ENCODE peak calls at places on chromosomes 5 and 9, in nine cellular contexts. I is sigmoid colon, Z is spleen, T is GM12891, L is K562, D is H1, G is transverse colon, A is stomach, P is HepG2. N is an unnamed sample.

GRCh38 chr9:32875242-32875641 is 91.9 kb downstream of the TMEM215 start:
- DNase-seq in P (no peak), D (no peak), Z (no peak), G (no peak), I (no peak), T (no peak), A (no peak), L (no peak), N (no peak)

GRCh38 chr5:93359296-93359957 is 221.6 kb downstream of the NR2F1-AS1 start:
- DNase-seq in G (no peak), T (no peak), A (no peak), I (no peak), D (no peak), Z (no peak), P (no peak), L (no peak), N (no peak)

GRCh38 chr5:18068851-18069250 is 434.6 kb downstream of the TAF11L14 start:
- DNase-seq in Z (no peak), L (no peak), G (no peak), I (no peak), P (no peak), A (no peak), T (no peak), D (no peak), N (no peak)

GRCh38 chr5:177300971-177301370 is 2.5 kb downstream of the RAB24 start:
- DNase-seq in A (no peak), L (no peak), I (no peak), Z (no peak), T (no peak), G (no peak), P (no peak), D (no peak), N (no peak)

GRCh38 chr5:33556330-33557328 is 115.9 kb downstream of the TARS1 start:
- DNase-seq in Z (no peak), I (no peak), G (no peak), A (no peak), P (peak; percentile 7), L (no peak), D (no peak), T (no peak), N (no peak)

GRCh38 chr5:10797246-10797645 is 36.2 kb upstream of the DAP start:
- DNase-seq in Z (no peak), G (no peak), A (no peak), D (no peak), T (no peak), P (no peak), I (no peak), L (no peak), N (no peak)

GRCh38 chr9:127993721-127994120 is 12.9 kb upstream of the EEIG1 start:
- DNase-seq in D (no peak), I (no peak), G (no peak), L (no peak), T (no peak), A (no peak), Z (no peak), P (no peak), N (no peak)

GRCh38 chr5:15785636-15786035 is 285.7 kb downstream of the FBXL7 start:
- DNase-seq in D (no peak), P (no peak), Z (no peak), T (no peak), I (no peak), A (no peak), L (no peak), G (no peak), N (no peak)

GRCh38 chr9:86304236-86304730 is 21.9 kb upstream of the ISCA1 start:
- DNase-seq in P (no peak), T (no peak), I (no peak), D (no peak), Z (no peak), L (no peak), A (peak; percentile 38), G (no peak), N (no peak)

GRCh38 chr5:4700886-4701285 is 439.2 kb upstream of the ADAMTS16 start:
- DNase-seq in T (no peak), G (no peak), I (no peak), L (no peak), P (no peak), D (no peak), Z (no peak), A (no peak), N (no peak)

GRCh38 chr9:87278971-87279731 is 218.5 kb upstream of the DAPK1 start:
- DNase-seq in T (no peak), I (no peak), Z (no peak), L (no peak), G (no peak), P (no peak), D (no peak), A (no peak), N (no peak)

GRCh38 chr5:151820903-151821302 is 49.1 kb downstream of the G3BP1 start:
- DNase-seq in Z (no peak), G (peak; percentile 15), D (no peak), L (no peak), P (peak; percentile 98), I (no peak), T (no peak), A (no peak), N (no peak)

GRCh38 chr5:169777112-169777511 is 140.0 kb downstream of the DOCK2 start:
- DNase-seq in L (no peak), D (no peak), G (no peak), T (no peak), Z (no peak), A (no peak), I (no peak), P (no peak), N (no peak)

GRCh38 chr9:109945571-109945970 is 165.6 kb downstream of the PALM2AKAP2 start:
- DNase-seq in P (no peak), G (no peak), A (no peak), L (no peak), D (no peak), Z (no peak), T (no peak), I (no peak), N (no peak)

GRCh38 chr9:120934271-120934670 is 7.7 kb upstream of the TRAF1 start:
- DNase-seq in I (no peak), A (peak; percentile 20), Z (no peak), G (no peak), T (no peak), P (no peak), D (no peak), L (no peak), N (no peak)

GRCh38 chr9:120929392-120929791 is 2.8 kb upstream of the TRAF1 start:
- DNase-seq in D (no peak), P (no peak), T (no peak), Z (no peak), A (no peak), I (no peak), G (no peak), L (no peak), N (no peak)

GRCh38 chr9:120933310-120934044 is 6.9 kb upstream of the TRAF1 start:
- DNase-seq in G (no peak), Z (no peak), D (no peak), P (no peak), A (no peak), L (no peak), I (no peak), T (no peak), N (no peak)

GRCh38 chr9:120931278-120932085 is 4.9 kb upstream of the TRAF1 start:
- DNase-seq in I (no peak), L (no peak), A (peak; percentile 22), D (no peak), P (no peak), T (no peak), G (no peak), Z (no peak), N (no peak)

GRCh38 chr9:120932086-120932818 is 5.7 kb upstream of the TRAF1 start:
- DNase-seq in G (no peak), Z (no peak), L (no peak), P (no peak), D (no peak), T (no peak), A (peak; percentile 5), I (no peak), N (no peak)
- TF ChIP-seq POLR2AphosphoS5 in G (no peak), Z (no peak), L (no peak), P (no peak), D (no peak), T (peak; percentile 47), A (no peak), I (no peak), N (no peak)

GRCh38 chr9:98182889-98183599 is 9.4 kb downstream of the CORO2A start:
- DNase-seq in D (no peak), I (no peak), Z (peak; percentile 38), T (no peak), A (no peak), P (peak; percentile 44), G (peak; percentile 26), L (no peak), N (no peak)
- TF ChIP-seq POLR2A in D (no peak), I (no peak), Z (no peak), T (no peak), A (no peak), P (no peak), G (no peak), L (no peak), N (no peak)

GRCh38 chr9:88388203-88388885 is at the start of gene SPIN1:
- DNase-seq in D (no peak), G (peak; percentile 87), L (peak; percentile 90), A (peak; percentile 84), Z (peak; percentile 96), T (peak; percentile 90), I (peak; percentile 88), P (peak; percentile 35), N (peak; percentile 73)
- TF ChIP-seq POLR2AphosphoS5 in D (peak; percentile 70), G (no peak), L (no peak), A (no peak), Z (peak; percentile 52), T (peak; percentile 41), I (peak; percentile 71), P (peak; percentile 38), N (peak; percentile 7)

DNA sequence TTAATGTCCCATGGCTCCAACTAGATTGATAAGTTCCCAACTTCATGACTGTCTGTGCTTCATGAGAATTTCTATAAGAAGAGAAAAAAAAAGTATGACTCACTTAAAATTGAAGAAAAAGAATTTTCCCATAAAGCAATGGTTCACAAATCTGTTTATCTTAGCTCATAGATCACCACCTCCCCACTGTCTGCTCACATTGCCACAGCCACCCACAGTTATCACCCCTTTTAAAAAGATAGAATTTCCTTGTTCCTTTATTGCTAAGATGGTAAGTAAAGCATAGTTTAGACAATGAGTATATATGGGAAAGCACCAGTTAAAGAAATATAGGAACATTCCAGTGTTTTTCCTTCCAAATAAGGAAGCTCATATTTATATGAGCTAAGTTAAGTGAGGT is 67.1 kb downstream of the ALDH7A1 start:
- DNase-seq in L (peak; percentile 35), Z (no peak), I (no peak), A (no peak), T (no peak), D (no peak), G (no peak), P (no peak), N (no peak)
- TF ChIP-seq POLR2A in L (no peak), Z (no peak), I (no peak), A (no peak), T (no peak), D (no peak), G (no peak), P (no peak), N (no peak)

GRCh38 chr5:9284781-9285307 is 261.0 kb downstream of the SEMA5A start:
- DNase-seq in D (no peak), T (no peak), L (no peak), I (no peak), P (no peak), A (no peak), Z (no peak), G (no peak), N (no peak)
- TF ChIP-seq POLR2AphosphoS5 in D (no peak), T (no peak), L (no peak), I (no peak), P (no peak), A (no peak), Z (no peak), G (no peak), N (peak; percentile 36)

GRCh38 chr5:90136952-90137528 is 272.5 kb downstream of the CETN3 start:
- DNase-seq in G (no peak), L (no peak), I (no peak), A (no peak), Z (no peak), P (no peak), T (no peak), D (no peak), N (no peak)
- TF ChIP-seq POLR2A in G (no peak), L (no peak), I (no peak), A (no peak), Z (no peak), P (no peak), T (no peak), D (no peak), N (no peak)

N was measured in breast epithelium.